ENCODE peak calls at places on chromosomes 12 and 14, in four cellular contexts. W is RWPE2, X is stomach, Z is cardiac muscle cell. B is an unnamed sample.

GRCh38 chr12:71312767-71313375 is 126.7 kb upstream of the LGR5 start:
- DNase-seq in X (no peak), W (no peak), Z (peak; percentile 27), B (peak; percentile 48)

GRCh38 chr14:87131879-87132278 is 861.1 kb downstream of the GALC start:
- DNase-seq in Z (no peak), W (peak; percentile 76), X (no peak), B (no peak)

GRCh38 chr12:113071063-113071426 is 14.5 kb downstream of the DTX1 start:
- DNase-seq in X (no peak), W (no peak), Z (no peak), B (no peak)

GRCh38 chr12:105468464-105468863 is 138.0 kb downstream of the C12orf75 start:
- DNase-seq in X (no peak), Z (no peak), W (no peak), B (no peak)

GRCh38 chr12:120115692-120116442 is 686 bp downstream of the RAB35 start:
- DNase-seq in Z (peak; percentile 39), X (no peak), W (no peak), B (peak; percentile 85)

GRCh38 chr12:120651821-120652220 is 11.4 kb downstream of the CABP1 start:
- DNase-seq in X (no peak), W (no peak), Z (peak; percentile 55), B (no peak)

GRCh38 chr12:118964988-118965387 is 16.4 kb upstream of the SRRM4 start:
- DNase-seq in Z (no peak), W (no peak), X (no peak), B (no peak)

GRCh38 chr12:54231236-54231635 is 42.5 kb upstream of the SMUG1 start:
- DNase-seq in Z (no peak), X (no peak), W (no peak), B (no peak)

GRCh38 chr14:93969082-93969828 is 7.1 kb downstream of the ASB2 start:
- DNase-seq in W (no peak), Z (no peak), X (no peak), B (no peak)

GRCh38 chr14:56379956-56380355 is 199.6 kb upstream of the TMEM260 start:
- DNase-seq in X (no peak), W (no peak), Z (peak; percentile 87), B (no peak)

GRCh38 chr12:93533310-93533709 is 39.2 kb upstream of the SOCS2 start:
- DNase-seq in W (no peak), Z (no peak), X (no peak), B (peak; percentile 22)

GRCh38 chr14:104874571-104875411 is 9.7 kb downstream of the CEP170B start:
- DNase-seq in W (no peak), Z (no peak), X (no peak), B (no peak)

GRCh38 chr14:21123429-21123828 is 22.6 kb downstream of the TMEM253 start:
- DNase-seq in X (no peak), W (no peak), Z (no peak), B (no peak)

GRCh38 chr12:95548056-95548538 is 3.2 kb downstream of the USP44 start:
- DNase-seq in X (peak; percentile 29), Z (peak; percentile 9), W (peak; percentile 59), B (peak; percentile 88)

GRCh38 chr12:68317047-68317667 is 15.0 kb downstream of the MDM1 start:
- DNase-seq in W (no peak), Z (peak; percentile 77), X (no peak), B (no peak)

GRCh38 chr14:32212833-32213232 is 9.8 kb upstream of the RNU6-8 start:
- DNase-seq in Z (no peak), W (no peak), X (no peak), B (no peak)

GRCh38 chr12:11793896-11794295 is 144.4 kb downstream of the ETV6 start:
- DNase-seq in Z (no peak), W (no peak), X (no peak), B (no peak)

GRCh38 chr14:64826845-64827244 is 52.9 kb downstream of the SPTB start:
- DNase-seq in X (no peak), Z (peak; percentile 40), W (no peak), B (peak; percentile 55)

GRCh38 chr12:12353276-12353675 is 3.2 kb upstream of the MANSC1 start:
- DNase-seq in W (no peak), Z (no peak), X (no peak), B (no peak)

GRCh38 chr12:27547592-27547991 is 23.6 kb downstream of the PPFIBP1 start:
- DNase-seq in Z (no peak), W (no peak), X (no peak), B (no peak)

GRCh38 chr14:55361190-55361589 is 50.4 kb downstream of the ATG14 start:
- DNase-seq in W (no peak), X (no peak), Z (no peak), B (no peak)

GRCh38 chr12:126944684-126945083 is 1322.3 kb upstream of the TMEM132C start:
- DNase-seq in X (no peak), W (no peak), Z (no peak), B (no peak)

DNA sequence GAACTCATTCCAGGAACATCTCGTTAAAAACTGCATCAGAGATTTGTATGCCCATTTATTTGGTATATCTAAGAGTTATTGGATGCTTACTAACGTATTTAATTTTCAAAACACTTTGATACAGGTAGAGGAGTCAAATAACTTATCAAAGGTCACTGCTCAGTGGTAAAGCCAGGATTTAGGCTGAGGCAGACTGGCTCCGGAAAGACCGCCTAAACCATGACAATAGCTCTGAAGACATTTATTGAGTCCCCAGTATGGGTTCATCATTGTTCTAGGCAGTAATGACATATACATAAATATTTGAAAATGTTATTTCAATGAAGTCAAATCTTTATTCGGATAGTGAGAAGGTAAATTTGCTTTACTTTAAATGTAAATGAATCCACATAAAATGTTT is 30.3 kb downstream of the WBP11 start:
- DNase-seq in Z (no peak), W (no peak), X (no peak), B (peak; percentile 51)
- H3K4me1 ChIP-seq in Z (peaks cover 5% of the 10 kb centered on the region), W (peaks cover 13% of the 10 kb centered on the region), X (peaks cover 16% of the 10 kb centered on the region), B (no peaks in the 10 kb centered on the region)

GRCh38 chr14:60648169-60648933 is 926 bp downstream of the SIX1 start:
- DNase-seq in X (no peak), Z (peak; percentile 27), W (peak; percentile 67), B (peak; percentile 73)
- H3K4me1 ChIP-seq in X (peaks cover 37% of the 10 kb centered on the region), Z (peaks cover 20% of the 10 kb centered on the region), W (no peaks in the 10 kb centered on the region), B (peaks cover 30% of the 10 kb centered on the region)

GRCh38 chr14:29426083-29426482 is 501.6 kb downstream of the PRKD1 start:
- DNase-seq in W (no peak), X (no peak), Z (no peak), B (no peak)
- H3K4me1 ChIP-seq in W (no peaks in the 10 kb centered on the region), X (no peaks in the 10 kb centered on the region), Z (no peaks in the 10 kb centered on the region), B (no peaks in the 10 kb centered on the region)

GRCh38 chr14:99742074-99742473 is 51.1 kb upstream of the EML1 start:
- DNase-seq in Z (no peak), X (no peak), W (no peak), B (no peak)
- H3K4me1 ChIP-seq in Z (peaks cover 20% of the 10 kb centered on the region), X (peaks cover 29% of the 10 kb centered on the region), W (no peaks in the 10 kb centered on the region), B (no peaks in the 10 kb centered on the region)

GRCh38 chr14:80024417-80024816 is 186.9 kb downstream of the DIO2 start:
- DNase-seq in W (no peak), Z (no peak), X (no peak), B (no peak)
- H3K4me1 ChIP-seq in W (no peaks in the 10 kb centered on the region), Z (no peaks in the 10 kb centered on the region), X (no peaks in the 10 kb centered on the region), B (no peaks in the 10 kb centered on the region)

DNA sequence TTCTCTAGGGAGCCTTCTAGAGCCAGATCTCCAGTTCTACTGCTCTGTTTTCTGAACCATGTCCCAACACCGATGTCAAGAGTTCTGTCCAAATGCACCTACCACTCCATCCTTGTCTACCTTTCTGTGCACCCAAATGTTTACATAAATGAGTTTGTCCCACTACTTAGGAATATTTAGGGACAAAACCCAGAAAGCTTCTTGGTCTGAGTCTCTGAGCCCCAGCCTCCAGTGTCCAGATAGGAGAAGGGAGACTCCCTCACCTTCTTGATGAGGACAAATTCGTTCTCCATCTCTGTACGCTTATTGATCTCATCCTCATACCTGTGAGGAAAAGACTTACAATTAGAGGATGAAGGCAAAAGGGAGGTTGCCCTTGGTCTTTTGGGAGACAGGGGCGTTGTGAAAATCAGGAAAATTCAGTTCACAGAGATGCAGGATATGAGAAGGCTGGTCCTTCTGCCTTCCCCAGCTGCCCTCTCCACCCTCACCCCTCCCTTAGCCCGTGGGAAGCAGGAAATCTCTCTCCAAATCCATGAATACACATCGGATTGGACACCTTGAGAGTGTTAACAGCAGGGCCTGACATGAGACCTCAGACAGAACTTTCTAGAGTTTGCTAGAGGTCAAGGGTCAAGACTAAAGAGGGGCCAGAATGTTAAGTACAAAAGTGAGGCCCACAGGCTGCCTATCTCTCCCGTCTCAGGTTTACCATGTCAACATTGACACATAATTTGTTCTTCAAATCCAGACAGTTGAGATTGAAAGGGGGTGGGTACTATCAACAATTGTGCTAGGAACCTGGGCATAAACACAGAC is 3.8 kb downstream of the KRT8 start:
- DNase-seq in W (no peak), Z (no peak), X (no peak), B (no peak)
- H3K4me1 ChIP-seq in W (peaks cover 7% of the 10 kb centered on the region), Z (peaks cover 8% of the 10 kb centered on the region), X (peaks cover 13% of the 10 kb centered on the region), B (peaks cover 7% of the 10 kb centered on the region)

B was measured in endodermal cell.